ENCODE peak calls at places on chromosomes 3 and 15, in ten cellular contexts. S is AG04450, H is astrocyte, G is H1, F is breast epithelium, L is fibroblast of villous mesenchyme, I is cardiac fibroblast, J is hepatocyte, U is fibroblast of mammary gland, Z is dorsolateral prefrontal cortex. N is an unnamed sample.
A peak's percentile ranks its signal among the peaks of the same experiment; 100 is the strongest.

GRCh38 chr15:33005582-33005981 is 188.9 kb downstream of the FMN1 start:
- DNase-seq in J (no peak), L (no peak), Z (no peak), S (no peak), I (no peak), F (no peak), H (no peak), U (no peak), G (no peak), N (no peak)

GRCh38 chr3:31361391-31362273 is 171.1 kb upstream of the STT3B start:
- DNase-seq in S (no peak), G (no peak), F (no peak), U (peak; percentile 55), L (peak; percentile 72), I (peak; percentile 78), J (no peak), Z (no peak), H (peak; percentile 95), N (peak; percentile 91)

GRCh38 chr15:79179108-79179561 is 88.6 kb upstream of the RASGRF1 start:
- DNase-seq in F (no peak), H (peak; percentile 32), S (no peak), G (no peak), Z (no peak), L (peak; percentile 60), J (peak; percentile 89), U (peak; percentile 28), I (peak; percentile 6), N (no peak)

GRCh38 chr3:87367752-87368151 is 91.4 kb upstream of the POU1F1 start:
- DNase-seq in Z (no peak), S (no peak), J (no peak), G (no peak), H (peak; percentile 6), F (no peak), L (peak; percentile 2), U (no peak), I (no peak), N (no peak)

GRCh38 chr3:32958509-32958908 is 7.1 kb downstream of the CCR4 start:
- DNase-seq in L (no peak), G (no peak), I (peak; percentile 86), S (no peak), H (no peak), F (no peak), Z (no peak), U (peak; percentile 21), J (no peak), N (no peak)

GRCh38 chr3:197426161-197426566 is 127.8 kb upstream of the DLG1 start:
- DNase-seq in L (no peak), F (no peak), I (peak; percentile 47), G (no peak), U (peak; percentile 22), J (peak; percentile 49), Z (no peak), H (no peak), S (no peak), N (no peak)

GRCh38 chr3:187739125-187739560 is 6.1 kb downstream of the BCL6 start:
- DNase-seq in F (no peak), I (no peak), G (peak; percentile 76), H (no peak), U (no peak), Z (no peak), J (no peak), S (no peak), L (no peak), N (no peak)

GRCh38 chr3:113231827-113232253 is 20.5 kb downstream of the BOC start:
- DNase-seq in F (no peak), I (peak; percentile 88), L (no peak), U (peak; percentile 89), G (no peak), Z (no peak), H (peak; percentile 91), J (peak; percentile 68), S (no peak), N (peak; percentile 84)

GRCh38 chr3:75144396-75144795 is 519.7 kb upstream of the FRG2C start:
- DNase-seq in G (no peak), Z (no peak), U (no peak), H (no peak), S (no peak), F (no peak), I (no peak), L (no peak), J (peak; percentile 31), N (no peak)

GRCh38 chr3:46899151-46900006 is 21.9 kb downstream of the PTH1R start:
- DNase-seq in S (no peak), F (no peak), H (no peak), Z (no peak), L (no peak), U (no peak), G (no peak), J (no peak), I (no peak), N (no peak)

GRCh38 chr15:37109952-37110630 is 9.7 kb upstream of the MEIS2 start:
- DNase-seq in S (no peak), L (peak; percentile 61), G (peak; percentile 66), J (no peak), Z (no peak), I (peak; percentile 47), H (no peak), F (no peak), U (peak; percentile 65), N (no peak)

GRCh38 chr3:45870099-45870498 is 16.2 kb upstream of the CCR9 start:
- DNase-seq in J (no peak), S (no peak), I (no peak), Z (no peak), F (no peak), G (no peak), U (no peak), L (no peak), H (no peak), N (no peak)

DNA sequence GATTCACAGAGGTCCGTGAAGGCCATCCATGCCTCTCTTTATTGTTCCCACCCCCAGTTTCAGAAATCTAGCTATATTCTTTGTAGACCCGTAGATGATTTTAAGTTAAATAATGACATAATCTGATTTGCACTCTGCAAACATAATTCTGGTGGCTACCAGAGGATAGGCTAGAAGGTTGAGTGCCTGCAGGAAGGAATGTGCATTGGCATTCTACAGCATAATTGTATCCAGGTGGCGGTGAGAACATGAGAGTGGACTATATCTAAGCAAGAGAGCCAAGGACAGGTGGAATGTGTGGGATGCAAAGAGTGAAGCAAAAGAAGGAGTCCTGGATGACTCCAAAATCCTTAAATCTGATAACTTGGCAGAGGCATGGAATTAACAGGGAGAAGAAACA is 298.5 kb upstream of the MME start:
- DNase-seq in S (no peak), F (no peak), H (no peak), J (no peak), L (no peak), Z (no peak), I (no peak), U (no peak), G (no peak), N (no peak)
- TF ChIP-seq CTCF in S (peak; percentile 32), F (no peak), H (no peak), J (no peak), L (peak; percentile 9), Z (no peak), I (no peak), U (peak; percentile 17), G (no peak), N (no peak)

GRCh38 chr3:152646004-152646403 is 188.9 kb upstream of the P2RY1 start:
- DNase-seq in F (no peak), G (no peak), Z (no peak), H (no peak), S (no peak), U (no peak), I (no peak), J (no peak), L (no peak), N (no peak)
- TF ChIP-seq CTCF in F (no peak), G (no peak), Z (no peak), H (no peak), S (no peak), U (no peak), I (no peak), J (no peak), L (no peak), N (no peak)

DNA sequence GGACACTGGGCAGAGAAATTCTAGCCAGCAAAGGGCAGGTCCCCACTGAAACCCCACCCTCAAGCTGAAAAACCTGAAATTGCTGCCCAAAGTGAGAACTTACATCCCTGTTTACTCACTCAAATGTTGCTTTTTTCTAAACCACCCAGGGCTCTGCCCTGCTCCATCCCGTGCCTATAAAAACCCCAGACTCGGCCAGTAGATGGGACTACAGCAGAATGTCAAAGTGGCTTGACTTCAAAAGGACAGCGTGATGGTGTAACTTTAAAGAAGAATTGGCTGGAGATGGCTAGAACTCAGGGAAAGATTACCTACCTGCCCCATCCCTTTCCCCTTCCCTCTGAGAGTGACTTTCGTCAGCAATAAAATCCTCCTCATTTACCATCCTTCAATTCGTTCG is 246.9 kb downstream of the PYDC2 start:
- DNase-seq in J (no peak), L (no peak), S (no peak), I (no peak), G (no peak), F (no peak), U (no peak), H (no peak), Z (no peak), N (no peak)
- TF ChIP-seq CTCF in J (no peak), L (no peak), S (no peak), I (no peak), G (no peak), F (no peak), U (no peak), H (no peak), Z (no peak), N (no peak)

GRCh38 chr15:52790941-52791751 is 1.0 kb upstream of the ONECUT1 start:
- DNase-seq in S (no peak), U (no peak), G (peak; percentile 72), L (no peak), J (peak; percentile 60), F (no peak), Z (no peak), I (no peak), H (no peak), N (no peak)
- TF ChIP-seq CTCF in S (peak; percentile 23), U (no peak), G (peak; percentile 13), L (no peak), J (peak; percentile 20), F (no peak), Z (no peak), I (no peak), H (no peak), N (peak; percentile 40)

GRCh38 chr15:31366169-31366734 is 39.6 kb downstream of the KLF13 start:
- DNase-seq in U (peak; percentile 49), L (peak; percentile 65), S (no peak), H (no peak), Z (no peak), I (peak; percentile 44), G (no peak), F (no peak), J (no peak), N (peak; percentile 13)
- TF ChIP-seq CTCF in U (no peak), L (no peak), S (no peak), H (no peak), Z (no peak), I (peak; percentile 4), G (peak; percentile 23), F (peak; percentile 8), J (no peak), N (no peak)

N was measured in HFFc6.